ENCODE peak calls at places on chromosomes 4 and X, in four cellular contexts. H, D, G and S are unnamed samples.

GRCh38 chrX:45801554-45801953 is 600.9 kb upstream of the DIPK2B start:
- DNase-seq in H (no peak), D (peak; percentile 35), G (no peak), S (no peak)

GRCh38 chr4:109723110-109723509 is 6.8 kb downstream of the PLA2G12A start:
- DNase-seq in H (no peak), D (no peak), G (no peak), S (no peak)

GRCh38 chrX:40299028-40299479 is 201.3 kb upstream of the BCOR start:
- DNase-seq in H (no peak), D (peak; percentile 54), G (no peak), S (no peak)

GRCh38 chr4:123939621-123940020 is 543.0 kb downstream of the SPRY1 start:
- DNase-seq in H (no peak), D (peak; percentile 16), G (no peak), S (no peak)

GRCh38 chrX:69232945-69233344 is 67.7 kb upstream of the PJA1 start:
- DNase-seq in H (no peak), D (no peak), G (no peak), S (no peak)

GRCh38 chr4:148443550-148444295 is 1.5 kb upstream of the NR3C2 start:
- DNase-seq in H (peak; percentile 13), D (peak; percentile 45), G (peak; percentile 83), S (peak; percentile 33)

GRCh38 chr4:123037809-123038208 is 115.4 kb upstream of the NUDT6 start:
- DNase-seq in H (no peak), D (no peak), G (no peak), S (no peak)

GRCh38 chrX:130916636-130917422 is 13.8 kb upstream of the ENOX2 start:
- DNase-seq in H (peak; percentile 33), D (peak; percentile 46), G (no peak), S (no peak)

GRCh38 chrX:2483398-2483797 is 17.4 kb downstream of the DHRSX start:
- DNase-seq in H (no peak), D (no peak), G (no peak), S (no peak)

GRCh38 chr4:155571184-155571944 is 95.3 kb upstream of the GUCY1A1 start:
- DNase-seq in H (no peak), D (no peak), G (no peak), S (no peak)

GRCh38 chr4:154164931-154165839 is 326.4 kb downstream of the DCHS2 start:
- DNase-seq in H (peak; percentile 37), D (peak; percentile 16), G (no peak), S (no peak)

GRCh38 chrX:53045002-53045401 is 3.6 kb upstream of the GPR173 start:
- DNase-seq in H (no peak), D (no peak), G (no peak), S (no peak)

GRCh38 chr4:107709916-107710315 is 10.1 kb downstream of the PAPSS1 start:
- DNase-seq in H (no peak), D (no peak), G (no peak), S (no peak)

GRCh38 chr4:54231419-54232150 is 2.5 kb downstream of the PDGFRA start:
- DNase-seq in H (no peak), D (peak; percentile 68), G (peak; percentile 80), S (no peak)

GRCh38 chr4:173170210-173170778 is 1.7 kb downstream of the GALNT7 start:
- DNase-seq in H (no peak), D (no peak), G (no peak), S (no peak)

GRCh38 chrX:131675596-131676194 is 131.8 kb downstream of the OR13H1 start:
- DNase-seq in H (no peak), D (peak; percentile 19), G (no peak), S (no peak)

GRCh38 chrX:44946771-44947170 is 73.8 kb downstream of the KDM6A start:
- DNase-seq in H (no peak), D (no peak), G (no peak), S (no peak)

GRCh38 chrX:30653415-30654131 is at the start of gene GK:
- DNase-seq in H (peak; percentile 10), D (peak; percentile 25), G (peak; percentile 64), S (no peak)

GRCh38 chrX:64198046-64198445 is 7.5 kb downstream of the AMER1 start:
- DNase-seq in H (no peak), D (no peak), G (no peak), S (no peak)

GRCh38 chr4:86359944-86360478 is at the start of gene MAPK10:
- DNase-seq in H (peak; percentile 96), D (peak; percentile 90), G (peak; percentile 88), S (peak; percentile 93)

DNA sequence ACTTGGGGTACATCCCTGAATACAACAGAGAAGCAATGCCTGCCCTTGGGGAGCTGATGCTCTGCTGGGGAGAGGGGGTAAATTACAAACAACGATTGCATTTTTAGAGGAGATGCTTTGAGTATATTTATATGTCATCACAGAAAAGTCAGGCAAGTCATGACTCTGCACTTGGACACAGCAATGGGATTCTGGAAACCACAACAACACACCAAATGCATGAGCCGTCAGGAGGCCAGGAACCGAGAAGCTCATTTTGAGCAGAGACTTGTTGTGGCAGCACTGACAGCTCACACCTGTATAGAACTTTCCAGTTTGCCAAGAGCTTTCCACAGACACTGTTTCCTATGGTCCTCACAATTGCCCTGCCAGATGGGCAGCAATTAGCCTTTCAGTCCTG is 113.2 kb upstream of the RBPJ start:
- DNase-seq in H (no peak), D (no peak), G (no peak), S (no peak)
- H3K27ac ChIP-seq in H (peak overlapping the region; percentile 92), D (no peak overlapping the region), G (no peak overlapping the region), S (peak overlapping the region; percentile 93)

DNA sequence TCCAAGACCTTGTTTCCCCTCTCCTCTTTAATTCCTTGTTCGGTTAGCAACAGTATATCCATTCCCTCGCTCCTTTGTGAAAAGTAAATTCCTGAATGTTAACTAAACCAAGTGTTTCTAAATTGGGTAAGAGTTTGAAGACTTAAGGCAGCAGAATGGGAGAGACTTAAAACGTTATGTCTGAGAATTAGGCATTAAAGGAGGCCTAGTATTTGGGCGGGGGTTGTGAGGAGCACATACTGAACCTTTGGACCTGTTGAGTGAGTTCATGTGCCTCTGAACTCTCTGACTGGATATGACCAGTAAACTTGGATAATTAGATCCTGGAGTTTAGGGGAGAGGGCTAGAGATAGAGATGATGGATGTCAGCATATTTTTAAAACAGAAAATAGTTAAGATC is 1.2 kb downstream of the MSMO1 start:
- DNase-seq in H (no peak), D (peak; percentile 28), G (no peak), S (no peak)
- H3K27ac ChIP-seq in H (peak overlapping the region; percentile 90), D (peak overlapping the region; percentile 93), G (no peak overlapping the region), S (no peak overlapping the region)

GRCh38 chr4:113884655-113885054 is 94.8 kb downstream of the ARSJ start:
- DNase-seq in H (no peak), D (no peak), G (no peak), S (no peak)

GRCh38 chr4:113880240-113881028 is 99.0 kb downstream of the ARSJ start:
- DNase-seq in H (no peak), D (no peak), G (no peak), S (no peak)

GRCh38 chr4:113878718-113879117 is 100.7 kb downstream of the ARSJ start:
- DNase-seq in H (no peak), D (peak; percentile 39), G (no peak), S (no peak)

GRCh38 chr4:113882668-113883067 is 96.8 kb downstream of the ARSJ start:
- DNase-seq in H (no peak), D (no peak), G (no peak), S (no peak)

GRCh38 chr4:113881256-113881655 is 98.2 kb downstream of the ARSJ start:
- DNase-seq in H (no peak), D (no peak), G (no peak), S (no peak)
- H3K27ac ChIP-seq in H (no peak overlapping the region), D (no peak overlapping the region), G (no peak overlapping the region), S (no peak overlapping the region)

GRCh38 chr4:188869581-188869980 is 730.3 kb downstream of the TRIML1 start:
- DNase-seq in H (no peak), D (no peak), G (no peak), S (no peak)
- H3K27ac ChIP-seq in H (no peak overlapping the region), D (no peak overlapping the region), G (no peak overlapping the region), S (no peak overlapping the region)

DNA sequence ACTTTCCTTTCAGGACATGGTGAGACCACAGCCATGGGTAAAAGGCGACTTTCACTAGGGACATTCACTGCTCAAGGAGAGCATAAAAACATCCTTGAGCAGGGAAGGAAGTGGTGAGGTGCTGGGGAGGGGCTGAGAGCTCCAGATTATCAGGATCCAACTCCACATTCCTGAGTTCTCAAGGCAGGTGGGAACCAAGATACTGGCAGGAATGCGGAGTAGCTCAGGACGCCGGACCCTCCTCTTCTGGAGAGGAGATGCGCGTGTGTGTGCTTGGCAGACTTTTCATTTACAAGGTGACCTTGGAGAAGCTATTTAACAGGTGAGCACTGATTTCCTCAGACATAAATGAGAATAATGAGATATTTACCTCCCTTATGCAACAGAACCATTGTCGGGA is 41.3 kb upstream of the TXK start:
- DNase-seq in H (no peak), D (no peak), G (no peak), S (no peak)
- H3K27ac ChIP-seq in H (no peak overlapping the region), D (no peak overlapping the region), G (no peak overlapping the region), S (no peak overlapping the region)

DNA sequence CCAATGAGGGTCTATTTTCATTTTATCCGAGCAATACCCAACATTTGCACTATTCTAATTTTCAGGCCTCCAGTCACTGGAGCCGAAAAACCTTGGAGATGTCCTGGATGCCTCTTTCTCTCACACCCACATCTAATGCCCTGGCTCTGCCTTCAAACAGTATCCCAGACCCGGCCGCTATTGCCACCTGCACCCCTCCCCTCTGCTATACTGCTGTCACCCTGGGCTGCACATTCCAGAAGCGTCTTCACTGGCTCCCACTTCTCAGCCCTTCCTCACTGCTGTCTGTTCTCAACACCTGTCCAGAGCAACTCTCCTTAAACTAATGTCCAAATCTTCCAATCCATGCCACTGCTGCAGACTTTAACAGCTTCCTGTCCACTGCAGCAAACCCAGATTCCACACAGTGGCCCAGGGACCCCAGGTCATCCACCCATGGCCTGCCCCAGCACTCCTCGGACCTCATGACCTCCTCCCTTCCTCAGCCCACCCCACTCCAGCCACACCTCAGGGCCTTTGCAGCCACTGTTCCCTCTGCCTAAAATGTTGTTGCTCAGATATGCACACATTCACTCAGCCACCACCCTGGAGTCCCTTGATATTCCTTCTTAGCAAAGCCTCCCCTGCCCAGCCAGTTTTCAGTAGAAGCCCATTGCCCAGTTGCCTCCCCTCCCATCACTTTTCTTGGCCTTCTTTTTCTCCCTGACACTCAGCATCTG is 30.5 kb upstream of the PPP2R2C start:
- DNase-seq in H (no peak), D (no peak), G (no peak), S (no peak)
- H3K27ac ChIP-seq in H (no peak overlapping the region), D (no peak overlapping the region), G (no peak overlapping the region), S (no peak overlapping the region)

GRCh38 chrX:107683124-107683895 is 55.0 kb downstream of the PRPS1 start:
- DNase-seq in H (no peak), D (peak; percentile 61), G (peak; percentile 83), S (no peak)
- H3K27ac ChIP-seq in H (no peak overlapping the region), D (peak overlapping the region; percentile 77), G (peak overlapping the region; percentile 59), S (no peak overlapping the region)